ENCODE peak calls at places on chromosome 3, in six cellular contexts. I is activated CD8-positive, alpha-beta T cell treated with anti-CD3 and anti-CD28 coated beads, Interleukin-2, amount 10 ng/mL, durations not matched to agents 7 days and 5 days; D is head of caudate nucleus; J is fibroblast of lung; N is NT2/D1; B is activated CD4-positive, alpha-beta T cell treated with anti-CD3 and anti-CD28 coated beads, Interleukin-2, amount 10 ng/mL, durations not matched to agents 7 days and 5 days. F is an unnamed sample.

GRCh38 chr3:127183931-127184869 is 8.7 kb upstream of the PRR23E start:
- DNase-seq in I (peak; percentile 6), D (no peak), J (no peak), N (no peak), B (no peak), F (no peak)

GRCh38 chr3:62378329-62378789 is 5.0 kb upstream of the FEZF2 start:
- DNase-seq in I (no peak), D (no peak), J (no peak), N (no peak), B (no peak), F (no peak)

GRCh38 chr3:138834359-138835176 is at the start of gene PIK3CB:
- DNase-seq in I (peak; percentile 80), D (peak; percentile 94), J (peak; percentile 84), N (peak; percentile 76), B (peak; percentile 83), F (peak; percentile 85)

GRCh38 chr3:139732729-139733128 is 55.0 kb upstream of the NMNAT3 start:
- DNase-seq in I (no peak), D (no peak), J (no peak), N (no peak), B (no peak), F (peak; percentile 24)

GRCh38 chr3:189699873-189700272 is 68.7 kb downstream of the TP63 start:
- DNase-seq in I (no peak), D (no peak), J (no peak), N (no peak), B (no peak), F (peak; percentile 30)

GRCh38 chr3:153042088-153042487 is 119.9 kb upstream of the RAP2B start:
- DNase-seq in I (no peak), D (no peak), J (no peak), N (no peak), B (no peak), F (peak; percentile 40)

GRCh38 chr3:39118079-39118478 is 10.6 kb downstream of the TTC21A start:
- DNase-seq in I (no peak), D (no peak), J (no peak), N (no peak), B (no peak), F (no peak)

GRCh38 chr3:188646592-188646991 is 492.6 kb downstream of the LPP start:
- DNase-seq in I (no peak), D (no peak), J (peak; percentile 11), N (no peak), B (no peak), F (no peak)

GRCh38 chr3:183502782-183503181 is 52.7 kb downstream of the KLHL6 start:
- DNase-seq in I (no peak), D (peak; percentile 55), J (peak; percentile 10), N (no peak), B (no peak), F (peak; percentile 40)

GRCh38 chr3:168589376-168589775 is 493.7 kb upstream of the GOLIM4 start:
- DNase-seq in I (no peak), D (no peak), J (no peak), N (no peak), B (no peak), F (no peak)

GRCh38 chr3:38458796-38459498 is 5.3 kb downstream of the ACVR2B start:
- DNase-seq in I (no peak), D (no peak), J (peak; percentile 67), N (no peak), B (no peak), F (peak; percentile 62)

GRCh38 chr3:148232409-148232808 is 465.3 kb upstream of the AGTR1 start:
- DNase-seq in I (no peak), D (no peak), J (no peak), N (no peak), B (no peak), F (no peak)

GRCh38 chr3:195441971-195442572 is 748 bp downstream of the ACAP2 start:
- DNase-seq in I (peak; percentile 66), D (peak; percentile 54), J (peak; percentile 36), N (no peak), B (peak; percentile 58), F (peak; percentile 39)

GRCh38 chr3:108820586-108820985 is 2.0 kb upstream of the TRAT1 start:
- DNase-seq in I (no peak), D (no peak), J (no peak), N (no peak), B (no peak), F (no peak)

GRCh38 chr3:197297476-197298340 is 704 bp downstream of the DLG1 start:
- DNase-seq in I (peak; percentile 93), D (peak; percentile 92), J (peak; percentile 86), N (peak; percentile 87), B (peak; percentile 92), F (peak; percentile 91)

GRCh38 chr3:128152419-128153155 is 694 bp upstream of the EEFSEC start:
- DNase-seq in I (no peak), D (no peak), J (peak; percentile 62), N (no peak), B (peak; percentile 73), F (no peak)

GRCh38 chr3:130963878-130964277 is 62.7 kb downstream of the ASTE1 start:
- DNase-seq in I (no peak), D (no peak), J (peak; percentile 99), N (peak; percentile 11), B (no peak), F (peak; percentile 93)

GRCh38 chr3:142040941-142041575 is 108.3 kb downstream of the TFDP2 start:
- DNase-seq in I (no peak), D (no peak), J (no peak), N (no peak), B (no peak), F (no peak)

GRCh38 chr3:107516475-107516874 is 6.3 kb upstream of the BBX start:
- DNase-seq in I (no peak), D (no peak), J (no peak), N (no peak), B (no peak), F (no peak)

GRCh38 chr3:76122007-76122406 is 336.7 kb upstream of the ZNF717 start:
- DNase-seq in I (no peak), D (no peak), J (peak; percentile 39), N (no peak), B (no peak), F (peak; percentile 3)

GRCh38 chr3:37964716-37965115 is 25.9 kb upstream of the VILL start:
- DNase-seq in I (no peak), D (no peak), J (no peak), N (no peak), B (no peak), F (no peak)

GRCh38 chr3:126132751-126133511 is 47.5 kb downstream of the ALDH1L1 start:
- DNase-seq in I (no peak), D (peak; percentile 42), J (no peak), N (peak; percentile 62), B (no peak), F (peak; percentile 25)

GRCh38 chr3:49333091-49333490 is 6.8 kb downstream of the USP4 start:
- DNase-seq in I (no peak), D (no peak), J (no peak), N (no peak), B (peak; percentile 30), F (no peak)

GRCh38 chr3:146019508-146019907 is 141.5 kb downstream of the PLOD2 start:
- DNase-seq in I (no peak), D (no peak), J (no peak), N (no peak), B (no peak), F (no peak)

GRCh38 chr3:149438981-149439380 is 35.5 kb upstream of the TM4SF4 start:
- DNase-seq in I (no peak), D (no peak), J (no peak), N (no peak), B (no peak), F (no peak)

GRCh38 chr3:52396011-52396906 is 48.6 kb downstream of the SEMA3G start:
- DNase-seq in I (no peak), D (no peak), J (no peak), N (no peak), B (no peak), F (no peak)

GRCh38 chr3:56878046-56878445 is 76.3 kb upstream of the ARHGEF3 start:
- DNase-seq in I (peak; percentile 65), D (peak; percentile 47), J (peak; percentile 39), N (no peak), B (peak; percentile 37), F (no peak)

GRCh38 chr3:172213168-172213567 is 173.8 kb downstream of the FNDC3B start:
- DNase-seq in I (no peak), D (no peak), J (peak; percentile 89), N (no peak), B (no peak), F (peak; percentile 65)

GRCh38 chr3:148420251-148420650 is 277.5 kb upstream of the AGTR1 start:
- DNase-seq in I (no peak), D (no peak), J (no peak), N (no peak), B (no peak), F (no peak)

GRCh38 chr3:128402319-128402718 is 64.4 kb downstream of the DNAJB8 start:
- DNase-seq in I (no peak), D (no peak), J (no peak), N (no peak), B (no peak), F (no peak)

GRCh38 chr3:186750316-186750715 is 33.1 kb upstream of the EIF4A2 start:
- DNase-seq in I (no peak), D (no peak), J (no peak), N (no peak), B (no peak), F (no peak)

GRCh38 chr3:98930413-98930812 is 28.9 kb upstream of the DCBLD2 start:
- DNase-seq in I (no peak), D (no peak), J (no peak), N (no peak), B (no peak), F (no peak)

GRCh38 chr3:59540241-59540640 is 490.4 kb upstream of the CFAP20DC start:
- DNase-seq in I (no peak), D (no peak), J (peak; percentile 78), N (no peak), B (no peak), F (peak; percentile 38)

GRCh38 chr3:52372822-52373504 is 56.8 kb downstream of the DNAH1 start:
- DNase-seq in I (peak; percentile 23), D (peak; percentile 51), J (no peak), N (no peak), B (no peak), F (no peak)

GRCh38 chr3:157115069-157116006 is 44.6 kb downstream of the CCNL1 start:
- DNase-seq in I (no peak), D (no peak), J (peak; percentile 84), N (no peak), B (no peak), F (peak; percentile 33)

GRCh38 chr3:128967748-128968147 is 26.1 kb downstream of the CFAP92 start:
- DNase-seq in I (no peak), D (no peak), J (no peak), N (no peak), B (no peak), F (no peak)

GRCh38 chr3:122628567-122628966 is 51.1 kb downstream of the PARP15 start:
- DNase-seq in I (no peak), D (no peak), J (peak; percentile 22), N (no peak), B (no peak), F (peak; percentile 73)

GRCh38 chr3:148648685-148649352 is 48.9 kb upstream of the AGTR1 start:
- DNase-seq in I (no peak), D (no peak), J (peak; percentile 82), N (no peak), B (no peak), F (no peak)

F was measured in epithelial cell of esophagus.